ENCODE peak calls at places on chromosome 1, in seven cellular contexts. One of them, this sample, is unnamed.

GRCh38 chr1:76124196-76124595 is 49.6 kb downstream of the ST6GALNAC3 start:
- DNase-seq in CD4-positive, alpha-beta memory T cell: no peak
- DNase-seq in CD8-positive, alpha-beta memory T cell: no peak
- DNase-seq in aorta: no peak
- DNase-seq in PC-9: no peak
- DNase-seq in transverse colon: no peak
- DNase-seq in suprapubic skin: no peak
- DNase-seq in this sample: no peak

GRCh38 chr1:84836145-84836544 is 56.9 kb downstream of the LPAR3 start:
- DNase-seq in CD4-positive, alpha-beta memory T cell: no peak
- DNase-seq in CD8-positive, alpha-beta memory T cell: no peak
- DNase-seq in aorta: no peak
- DNase-seq in PC-9: peak
- DNase-seq in transverse colon: no peak
- DNase-seq in suprapubic skin: no peak
- DNase-seq in this sample: no peak

GRCh38 chr1:219651993-219652392 is 39.1 kb upstream of the ZC3H11B start:
- DNase-seq in CD4-positive, alpha-beta memory T cell: no peak
- DNase-seq in CD8-positive, alpha-beta memory T cell: no peak
- DNase-seq in aorta: no peak
- DNase-seq in PC-9: no peak
- DNase-seq in transverse colon: no peak
- DNase-seq in suprapubic skin: no peak
- DNase-seq in this sample: no peak

GRCh38 chr1:87512431-87512830 is 183.8 kb downstream of the LMO4 start:
- DNase-seq in CD4-positive, alpha-beta memory T cell: no peak
- DNase-seq in CD8-positive, alpha-beta memory T cell: no peak
- DNase-seq in aorta: no peak
- DNase-seq in PC-9: no peak
- DNase-seq in transverse colon: no peak
- DNase-seq in suprapubic skin: no peak
- DNase-seq in this sample: no peak

GRCh38 chr1:207040181-207040533 is 7.6 kb upstream of the C1orf116 start:
- DNase-seq in CD4-positive, alpha-beta memory T cell: no peak
- DNase-seq in CD8-positive, alpha-beta memory T cell: no peak
- DNase-seq in aorta: no peak
- DNase-seq in PC-9: no peak
- DNase-seq in transverse colon: no peak
- DNase-seq in suprapubic skin: no peak
- DNase-seq in this sample: no peak

GRCh38 chr1:17053071-17053684 is 654 bp downstream of the SDHB start:
- DNase-seq in CD4-positive, alpha-beta memory T cell: no peak
- DNase-seq in CD8-positive, alpha-beta memory T cell: no peak
- DNase-seq in aorta: no peak
- DNase-seq in PC-9: no peak
- DNase-seq in transverse colon: peak
- DNase-seq in suprapubic skin: no peak
- DNase-seq in this sample: no peak

GRCh38 chr1:232923739-232924386 is 26.5 kb upstream of the NTPCR start:
- DNase-seq in CD4-positive, alpha-beta memory T cell: peak
- DNase-seq in CD8-positive, alpha-beta memory T cell: no peak
- DNase-seq in aorta: no peak
- DNase-seq in PC-9: no peak
- DNase-seq in transverse colon: no peak
- DNase-seq in suprapubic skin: no peak
- DNase-seq in this sample: no peak

GRCh38 chr1:54407201-54407956 is 1.2 kb upstream of the SSBP3 start:
- DNase-seq in CD4-positive, alpha-beta memory T cell: peak
- DNase-seq in CD8-positive, alpha-beta memory T cell: peak
- DNase-seq in aorta: peak
- DNase-seq in PC-9: peak
- DNase-seq in transverse colon: peak
- DNase-seq in suprapubic skin: peak
- DNase-seq in this sample: peak

GRCh38 chr1:96464159-96464558 is 257.4 kb upstream of the PTBP2 start:
- DNase-seq in CD4-positive, alpha-beta memory T cell: no peak
- DNase-seq in CD8-positive, alpha-beta memory T cell: no peak
- DNase-seq in aorta: no peak
- DNase-seq in PC-9: peak
- DNase-seq in transverse colon: no peak
- DNase-seq in suprapubic skin: no peak
- DNase-seq in this sample: no peak

GRCh38 chr1:226821719-226822085 is 48.7 kb upstream of the PSEN2 start:
- DNase-seq in CD4-positive, alpha-beta memory T cell: no peak
- DNase-seq in CD8-positive, alpha-beta memory T cell: no peak
- DNase-seq in aorta: no peak
- DNase-seq in PC-9: no peak
- DNase-seq in transverse colon: no peak
- DNase-seq in suprapubic skin: no peak
- DNase-seq in this sample: no peak

GRCh38 chr1:113133038-113133437 is 60.0 kb downstream of the LRIG2 start:
- DNase-seq in CD4-positive, alpha-beta memory T cell: no peak
- DNase-seq in CD8-positive, alpha-beta memory T cell: no peak
- DNase-seq in aorta: no peak
- DNase-seq in PC-9: no peak
- DNase-seq in transverse colon: no peak
- DNase-seq in suprapubic skin: no peak
- DNase-seq in this sample: no peak

GRCh38 chr1:2452583-2453315 is 23.3 kb upstream of the PLCH2 start:
- DNase-seq in CD4-positive, alpha-beta memory T cell: no peak
- DNase-seq in CD8-positive, alpha-beta memory T cell: no peak
- DNase-seq in aorta: no peak
- DNase-seq in PC-9: no peak
- DNase-seq in transverse colon: no peak
- DNase-seq in suprapubic skin: no peak
- DNase-seq in this sample: no peak

GRCh38 chr1:40153073-40153770 is 8.0 kb upstream of the RLF start:
- DNase-seq in CD4-positive, alpha-beta memory T cell: peak
- DNase-seq in CD8-positive, alpha-beta memory T cell: no peak
- DNase-seq in aorta: no peak
- DNase-seq in PC-9: peak
- DNase-seq in transverse colon: no peak
- DNase-seq in suprapubic skin: no peak
- DNase-seq in this sample: peak

GRCh38 chr1:15212216-15212988 is 34.6 kb upstream of the FHAD1 start:
- DNase-seq in CD4-positive, alpha-beta memory T cell: no peak
- DNase-seq in CD8-positive, alpha-beta memory T cell: no peak
- DNase-seq in aorta: no peak
- DNase-seq in PC-9: no peak
- DNase-seq in transverse colon: no peak
- DNase-seq in suprapubic skin: no peak
- DNase-seq in this sample: no peak

GRCh38 chr1:84539972-84540371 is 33.6 kb upstream of the GNG5 start:
- DNase-seq in CD4-positive, alpha-beta memory T cell: no peak
- DNase-seq in CD8-positive, alpha-beta memory T cell: no peak
- DNase-seq in aorta: no peak
- DNase-seq in PC-9: no peak
- DNase-seq in transverse colon: no peak
- DNase-seq in suprapubic skin: no peak
- DNase-seq in this sample: no peak

GRCh38 chr1:201112173-201112731 is at the start of gene CACNA1S:
- DNase-seq in CD4-positive, alpha-beta memory T cell: no peak
- DNase-seq in CD8-positive, alpha-beta memory T cell: no peak
- DNase-seq in aorta: peak
- DNase-seq in PC-9: no peak
- DNase-seq in transverse colon: no peak
- DNase-seq in suprapubic skin: no peak
- DNase-seq in this sample: no peak

GRCh38 chr1:201115390-201115937 is 3.2 kb upstream of the CACNA1S start:
- DNase-seq in CD4-positive, alpha-beta memory T cell: no peak
- DNase-seq in CD8-positive, alpha-beta memory T cell: no peak
- DNase-seq in aorta: no peak
- DNase-seq in PC-9: no peak
- DNase-seq in transverse colon: no peak
- DNase-seq in suprapubic skin: no peak
- DNase-seq in this sample: no peak

GRCh38 chr1:201114245-201115131 is 2.3 kb upstream of the CACNA1S start:
- DNase-seq in CD4-positive, alpha-beta memory T cell: peak
- DNase-seq in CD8-positive, alpha-beta memory T cell: peak
- DNase-seq in aorta: peak
- DNase-seq in PC-9: peak
- DNase-seq in transverse colon: peak
- DNase-seq in suprapubic skin: peak
- DNase-seq in this sample: peak

GRCh38 chr1:201111672-201112071 is 554 bp downstream of the CACNA1S start:
- DNase-seq in CD4-positive, alpha-beta memory T cell: no peak
- DNase-seq in CD8-positive, alpha-beta memory T cell: no peak
- DNase-seq in aorta: peak
- DNase-seq in PC-9: no peak
- DNase-seq in transverse colon: no peak
- DNase-seq in suprapubic skin: no peak
- DNase-seq in this sample: no peak

DNA sequence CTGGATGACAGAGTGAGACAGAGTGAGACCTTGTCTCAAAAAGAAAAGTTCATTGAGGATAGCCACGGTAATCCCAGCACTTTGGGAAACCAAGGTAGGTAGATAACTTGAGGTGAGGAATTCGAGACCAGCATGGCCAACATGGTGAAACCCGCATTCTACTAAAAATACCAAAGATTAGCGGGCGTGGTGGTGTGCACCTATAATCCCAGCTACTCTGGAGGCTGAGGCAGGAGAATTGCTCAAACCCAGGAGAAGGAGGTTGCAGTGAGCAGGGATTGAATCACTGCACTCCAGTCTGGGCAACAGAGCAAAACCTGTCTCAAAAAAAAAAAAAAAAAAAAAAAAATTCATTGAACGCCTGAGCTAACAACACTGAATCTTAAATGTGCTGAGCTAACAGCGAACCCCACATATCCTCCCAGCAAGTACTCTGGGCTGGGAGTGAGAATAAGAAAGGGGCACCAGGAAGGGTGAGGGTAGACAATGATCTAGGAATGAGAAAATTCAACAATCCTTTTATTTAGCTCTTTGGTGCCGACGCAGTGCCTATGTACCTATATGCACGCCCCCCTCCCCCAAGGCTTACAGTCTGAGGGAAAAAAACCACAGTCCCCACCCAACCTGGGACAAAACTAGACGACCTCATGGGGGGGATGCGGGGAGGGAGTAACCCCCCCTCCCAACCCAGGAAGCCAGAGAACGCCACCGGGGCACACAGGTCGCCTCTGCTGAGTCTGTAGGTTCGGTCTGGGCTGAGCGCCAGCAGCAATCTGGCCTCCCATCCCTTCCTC is 1.4 kb upstream of the CACNA1S start:
- DNase-seq in CD4-positive, alpha-beta memory T cell: no peak
- DNase-seq in CD8-positive, alpha-beta memory T cell: no peak
- DNase-seq in aorta: peak
- DNase-seq in PC-9: no peak
- DNase-seq in transverse colon: no peak
- DNase-seq in suprapubic skin: no peak
- DNase-seq in this sample: no peak
- H3K4me3 ChIP-seq in CD4-positive, alpha-beta memory T cell: peak
- H3K4me3 ChIP-seq in CD8-positive, alpha-beta memory T cell: peak
- H3K4me3 ChIP-seq in aorta: no peak
- H3K4me3 ChIP-seq in PC-9: peak
- H3K4me3 ChIP-seq in transverse colon: no peak
- H3K4me3 ChIP-seq in suprapubic skin: peak
- H3K4me3 ChIP-seq in this sample: no peak

GRCh38 chr1:172145231-172145651 is 275.2 kb upstream of the C1orf105 start:
- DNase-seq in CD4-positive, alpha-beta memory T cell: no peak
- DNase-seq in CD8-positive, alpha-beta memory T cell: no peak
- DNase-seq in aorta: no peak
- DNase-seq in PC-9: no peak
- DNase-seq in transverse colon: no peak
- DNase-seq in suprapubic skin: no peak
- DNase-seq in this sample: no peak
- H3K4me3 ChIP-seq in CD4-positive, alpha-beta memory T cell: no peak
- H3K4me3 ChIP-seq in CD8-positive, alpha-beta memory T cell: no peak
- H3K4me3 ChIP-seq in aorta: peak
- H3K4me3 ChIP-seq in PC-9: no peak
- H3K4me3 ChIP-seq in transverse colon: peak
- H3K4me3 ChIP-seq in suprapubic skin: peak
- H3K4me3 ChIP-seq in this sample: no peak

GRCh38 chr1:201395936-201396335 is 3.2 kb downstream of the LAD1 start:
- DNase-seq in CD4-positive, alpha-beta memory T cell: no peak
- DNase-seq in CD8-positive, alpha-beta memory T cell: no peak
- DNase-seq in aorta: no peak
- DNase-seq in PC-9: no peak
- DNase-seq in transverse colon: no peak
- DNase-seq in suprapubic skin: no peak
- DNase-seq in this sample: no peak

GRCh38 chr1:201399018-201399351 is at the start of gene LAD1:
- DNase-seq in CD4-positive, alpha-beta memory T cell: no peak
- DNase-seq in CD8-positive, alpha-beta memory T cell: no peak
- DNase-seq in aorta: no peak
- DNase-seq in PC-9: no peak
- DNase-seq in transverse colon: no peak
- DNase-seq in suprapubic skin: no peak
- DNase-seq in this sample: no peak

GRCh38 chr1:201396859-201397464 is 2.2 kb downstream of the LAD1 start:
- DNase-seq in CD4-positive, alpha-beta memory T cell: no peak
- DNase-seq in CD8-positive, alpha-beta memory T cell: no peak
- DNase-seq in aorta: no peak
- DNase-seq in PC-9: peak
- DNase-seq in transverse colon: peak
- DNase-seq in suprapubic skin: peak
- DNase-seq in this sample: no peak

GRCh38 chr1:201399352-201400126 is 415 bp upstream of the LAD1 start:
- DNase-seq in CD4-positive, alpha-beta memory T cell: no peak
- DNase-seq in CD8-positive, alpha-beta memory T cell: no peak
- DNase-seq in aorta: no peak
- DNase-seq in PC-9: peak
- DNase-seq in transverse colon: peak
- DNase-seq in suprapubic skin: no peak
- DNase-seq in this sample: no peak

GRCh38 chr1:201397675-201398074 is 1.4 kb downstream of the LAD1 start:
- DNase-seq in CD4-positive, alpha-beta memory T cell: no peak
- DNase-seq in CD8-positive, alpha-beta memory T cell: no peak
- DNase-seq in aorta: no peak
- DNase-seq in PC-9: peak
- DNase-seq in transverse colon: peak
- DNase-seq in suprapubic skin: no peak
- DNase-seq in this sample: no peak
- H3K4me3 ChIP-seq in CD4-positive, alpha-beta memory T cell: no peak
- H3K4me3 ChIP-seq in CD8-positive, alpha-beta memory T cell: no peak
- H3K4me3 ChIP-seq in aorta: no peak
- H3K4me3 ChIP-seq in PC-9: peak
- H3K4me3 ChIP-seq in transverse colon: peak
- H3K4me3 ChIP-seq in suprapubic skin: peak
- H3K4me3 ChIP-seq in this sample: no peak

GRCh38 chr1:38536089-38536488 is 323.5 kb downstream of the RRAGC start:
- DNase-seq in CD4-positive, alpha-beta memory T cell: no peak
- DNase-seq in CD8-positive, alpha-beta memory T cell: no peak
- DNase-seq in aorta: no peak
- DNase-seq in PC-9: no peak
- DNase-seq in transverse colon: no peak
- DNase-seq in suprapubic skin: no peak
- DNase-seq in this sample: no peak

GRCh38 chr1:38530957-38531356 is 328.6 kb downstream of the RRAGC start:
- DNase-seq in CD4-positive, alpha-beta memory T cell: no peak
- DNase-seq in CD8-positive, alpha-beta memory T cell: no peak
- DNase-seq in aorta: no peak
- DNase-seq in PC-9: no peak
- DNase-seq in transverse colon: no peak
- DNase-seq in suprapubic skin: no peak
- DNase-seq in this sample: no peak

GRCh38 chr1:38538834-38539233 is 320.7 kb downstream of the RRAGC start:
- DNase-seq in CD4-positive, alpha-beta memory T cell: no peak
- DNase-seq in CD8-positive, alpha-beta memory T cell: no peak
- DNase-seq in aorta: no peak
- DNase-seq in PC-9: no peak
- DNase-seq in transverse colon: no peak
- DNase-seq in suprapubic skin: no peak
- DNase-seq in this sample: no peak

GRCh38 chr1:38533772-38534472 is 325.6 kb downstream of the RRAGC start:
- DNase-seq in CD4-positive, alpha-beta memory T cell: no peak
- DNase-seq in CD8-positive, alpha-beta memory T cell: no peak
- DNase-seq in aorta: no peak
- DNase-seq in PC-9: no peak
- DNase-seq in transverse colon: no peak
- DNase-seq in suprapubic skin: no peak
- DNase-seq in this sample: no peak

GRCh38 chr1:38534473-38534823 is 325.1 kb downstream of the RRAGC start:
- DNase-seq in CD4-positive, alpha-beta memory T cell: no peak
- DNase-seq in CD8-positive, alpha-beta memory T cell: no peak
- DNase-seq in aorta: no peak
- DNase-seq in PC-9: no peak
- DNase-seq in transverse colon: no peak
- DNase-seq in suprapubic skin: no peak
- DNase-seq in this sample: no peak
- H3K4me3 ChIP-seq in CD4-positive, alpha-beta memory T cell: no peak
- H3K4me3 ChIP-seq in CD8-positive, alpha-beta memory T cell: no peak
- H3K4me3 ChIP-seq in aorta: no peak
- H3K4me3 ChIP-seq in PC-9: no peak
- H3K4me3 ChIP-seq in transverse colon: no peak
- H3K4me3 ChIP-seq in suprapubic skin: no peak
- H3K4me3 ChIP-seq in this sample: no peak